ENCODE peak calls at places on chromosomes 1 and 21, in ten cellular contexts. D is transverse colon; M is heart left ventricle; G is caudate nucleus; I is foreskin keratinocyte; T is IMR-90; N is SJSA1; P is CD4-positive, alpha-beta memory T cell; U is RWPE1; Y is tibial artery. Z is an unnamed sample.

GRCh38 chr1:16965486-16966067 is 14.8 kb downstream of the MFAP2 start:
- DNase-seq in N (no peak), G (no peak), Y (no peak), P (no peak), U (no peak), I (no peak), D (no peak), M (no peak), T (no peak), Z (peak; percentile 50)

GRCh38 chr1:181354865-181355264 is 128.5 kb upstream of the CACNA1E start:
- DNase-seq in D (no peak), I (no peak), G (no peak), U (no peak), Y (no peak), P (no peak), T (no peak), M (no peak), N (no peak), Z (no peak)

GRCh38 chr1:229058111-229058551 is 212.8 kb upstream of the RAB4A start:
- DNase-seq in Y (no peak), I (no peak), N (no peak), D (no peak), T (no peak), U (no peak), G (no peak), M (no peak), P (peak; percentile 71), Z (peak; percentile 61)

GRCh38 chr1:150076066-150076465 is 8.5 kb downstream of the VPS45 start:
- DNase-seq in Y (no peak), G (no peak), T (peak; percentile 79), D (no peak), U (no peak), M (no peak), N (no peak), P (peak; percentile 27), I (no peak), Z (no peak)

GRCh38 chr1:175195798-175196197 is 3.2 kb upstream of the KIAA0040 start:
- DNase-seq in I (peak; percentile 80), T (no peak), N (no peak), M (no peak), P (no peak), Y (no peak), U (no peak), G (no peak), D (no peak), Z (no peak)

GRCh38 chr1:82321794-82322193 is 521.1 kb downstream of the ADGRL2 start:
- DNase-seq in T (no peak), I (peak; percentile 82), Y (no peak), N (no peak), U (peak; percentile 71), M (no peak), P (no peak), G (no peak), D (no peak), Z (no peak)

GRCh38 chr21:31347435-31348032 is 3.5 kb upstream of the TIAM1 start:
- DNase-seq in D (no peak), Y (no peak), I (no peak), P (no peak), T (peak; percentile 50), U (peak; percentile 51), M (no peak), N (no peak), G (peak; percentile 12), Z (no peak)

GRCh38 chr1:2801535-2802291 is at the start of gene TTC34:
- DNase-seq in T (no peak), Y (no peak), G (no peak), I (no peak), N (no peak), M (no peak), D (peak; percentile 28), P (peak; percentile 39), U (peak; percentile 14), Z (peak; percentile 86)

GRCh38 chr1:182348916-182349747 is 42.5 kb downstream of the GLUL start:
- DNase-seq in G (no peak), I (no peak), Y (peak; percentile 89), M (peak; percentile 44), N (no peak), P (no peak), D (no peak), T (no peak), U (no peak), Z (no peak)

GRCh38 chr1:59155326-59155725 is 141.6 kb upstream of the FGGY start:
- DNase-seq in I (no peak), D (no peak), G (no peak), P (no peak), M (no peak), Y (no peak), T (no peak), N (no peak), U (no peak), Z (no peak)

GRCh38 chr1:17739050-17739449 is 16.1 kb upstream of the ACTL8 start:
- DNase-seq in U (no peak), N (no peak), Y (no peak), I (no peak), G (no peak), M (no peak), D (no peak), T (no peak), P (no peak), Z (no peak)

GRCh38 chr1:245614986-245615385 is 460.2 kb downstream of the KIF26B start:
- DNase-seq in D (no peak), N (no peak), T (no peak), G (no peak), I (no peak), M (no peak), Y (no peak), P (no peak), U (no peak), Z (no peak)

GRCh38 chr1:2495546-2495945 is 19.5 kb downstream of the PLCH2 start:
- DNase-seq in U (no peak), G (no peak), P (no peak), N (no peak), T (no peak), I (no peak), M (no peak), Y (no peak), D (no peak), Z (no peak)

GRCh38 chr1:8879348-8880067 is 1.0 kb upstream of the ENO1 start:
- DNase-seq in Y (peak; percentile 84), M (no peak), U (no peak), N (no peak), I (no peak), P (no peak), T (no peak), D (no peak), G (no peak), Z (no peak)

GRCh38 chr1:61819421-61819820 is 77.1 kb downstream of the PATJ start:
- DNase-seq in Y (no peak), G (no peak), T (no peak), P (no peak), D (no peak), U (no peak), N (no peak), M (no peak), I (no peak), Z (peak; percentile 51)

GRCh38 chr1:223175633-223176032 is 32.6 kb upstream of the TLR5 start:
- DNase-seq in P (no peak), Y (no peak), M (no peak), U (no peak), N (no peak), I (no peak), D (no peak), G (no peak), T (no peak), Z (no peak)
- H3K27ac ChIP-seq in P (no peak overlapping the region), Y (no peak overlapping the region), M (no peak overlapping the region), U (no peak overlapping the region), N (no peak overlapping the region), I (no peak overlapping the region), D (no peak overlapping the region), G (peak overlapping the region; percentile 62), T (no peak overlapping the region), Z (peak overlapping the region; percentile 78)

DNA sequence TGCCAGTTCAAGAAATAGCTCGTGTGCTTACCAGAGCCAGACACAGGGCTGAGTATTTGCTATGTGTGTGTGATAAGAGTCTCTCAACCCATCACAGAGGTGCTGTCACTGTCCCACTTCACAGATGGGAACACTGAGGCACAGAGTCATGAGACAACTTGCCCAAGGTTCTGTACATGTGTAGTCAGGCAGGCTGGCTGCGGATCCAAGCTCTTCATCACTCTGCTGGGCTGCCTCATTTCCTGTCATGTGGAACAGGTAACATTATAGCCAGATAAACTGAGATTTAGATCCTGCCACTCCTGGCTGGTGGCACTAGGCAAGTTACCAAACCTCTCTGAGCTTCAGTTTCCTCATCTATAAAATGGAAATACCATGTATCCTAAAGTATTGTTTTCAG is 77.8 kb downstream of the ITPKB start:
- DNase-seq in M (no peak), N (no peak), G (no peak), Y (no peak), I (no peak), T (no peak), P (no peak), D (no peak), U (no peak), Z (no peak)
- H3K27ac ChIP-seq in M (peak overlapping the region; percentile 77), N (no peak overlapping the region), G (no peak overlapping the region), Y (peak overlapping the region; percentile 84), I (peak overlapping the region; percentile 84), T (no peak overlapping the region), P (peak overlapping the region; percentile 74), D (no peak overlapping the region), U (no peak overlapping the region), Z (peak overlapping the region; percentile 85)

GRCh38 chr1:145771056-145771455 is 51.8 kb downstream of the CD160 start:
- DNase-seq in N (no peak), D (no peak), T (no peak), G (no peak), P (no peak), Y (no peak), U (no peak), I (no peak), M (no peak), Z (no peak)

GRCh38 chr1:145777357-145778145 is 46.3 kb downstream of the RNF115 start:
- DNase-seq in G (no peak), T (no peak), D (no peak), P (no peak), M (no peak), I (no peak), N (no peak), U (no peak), Y (no peak), Z (no peak)

GRCh38 chr1:145778146-145778540 is 45.8 kb downstream of the RNF115 start:
- DNase-seq in T (no peak), Y (no peak), M (no peak), I (no peak), N (no peak), U (no peak), P (no peak), G (no peak), D (no peak), Z (no peak)

DNA sequence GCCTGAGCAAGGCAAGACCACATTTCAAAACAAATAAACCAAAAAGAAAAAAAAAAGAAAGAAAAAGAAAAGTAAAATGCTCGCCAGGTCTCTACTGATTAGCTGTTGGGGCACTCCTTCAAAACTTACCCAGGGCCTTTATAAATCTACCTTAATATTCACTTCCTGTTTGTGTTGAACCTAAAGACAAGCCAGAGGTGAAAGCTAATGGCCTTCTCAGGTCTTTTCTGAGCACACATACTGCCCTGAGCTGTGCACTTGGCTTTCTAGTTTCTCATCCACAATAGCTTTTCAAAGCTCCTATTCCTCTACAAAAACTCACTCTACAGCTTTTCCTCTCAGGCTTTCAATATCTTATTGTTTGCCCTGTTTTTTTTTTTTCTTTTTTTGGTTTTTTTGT is 50.5 kb downstream of the RNF115 start:
- DNase-seq in G (no peak), T (no peak), I (no peak), D (no peak), M (no peak), U (no peak), P (no peak), N (no peak), Y (no peak), Z (no peak)
- H3K27ac ChIP-seq in G (no peak overlapping the region), T (no peak overlapping the region), I (no peak overlapping the region), D (no peak overlapping the region), M (no peak overlapping the region), U (no peak overlapping the region), P (no peak overlapping the region), N (no peak overlapping the region), Y (no peak overlapping the region), Z (no peak overlapping the region)

GRCh38 chr1:23010734-23011449 is 4.8 kb downstream of the TEX46 start:
- DNase-seq in M (no peak), U (peak; percentile 91), P (no peak), D (no peak), I (peak; percentile 96), N (peak; percentile 66), Y (no peak), T (peak; percentile 56), G (no peak), Z (no peak)
- H3K27ac ChIP-seq in M (no peak overlapping the region), U (peak overlapping the region; percentile 94), P (no peak overlapping the region), D (no peak overlapping the region), I (peak overlapping the region; percentile 96), N (peak overlapping the region; percentile 67), Y (no peak overlapping the region), T (no peak overlapping the region), G (no peak overlapping the region), Z (no peak overlapping the region)

Z was measured in upper lobe of left lung.